ENCODE peak calls at places on chromosomes 13 and 19, in five cellular contexts. Z, C, I, F and J are unnamed samples.

GRCh38 chr13:74203576-74203975 is 69.4 kb upstream of the KLF12 start:
- DNase-seq in I (no peak), F (no peak), C (no peak), Z (no peak), J (no peak)

GRCh38 chr19:33684550-33685303 is 63.0 kb downstream of the CHST8 start:
- DNase-seq in Z (peak), F (no peak), C (no peak), I (no peak), J (no peak)

GRCh38 chr19:31058676-31059075 is 290.6 kb downstream of the TSHZ3 start:
- DNase-seq in Z (no peak), F (no peak), I (no peak), C (no peak), J (no peak)

GRCh38 chr19:50897612-50898011 is 13.6 kb downstream of the KLK4 start:
- DNase-seq in Z (no peak), F (no peak), I (no peak), C (no peak), J (no peak)

GRCh38 chr13:40385858-40386180 is 280.6 kb downstream of the FOXO1 start:
- DNase-seq in C (no peak), F (no peak), I (no peak), Z (no peak), J (no peak)

GRCh38 chr19:49896863-49897621 is at the start of gene IL4I1:
- DNase-seq in F (no peak), I (no peak), C (no peak), Z (peak), J (no peak)

GRCh38 chr19:10508707-10509106 is 5.6 kb upstream of the KEAP1 start:
- DNase-seq in C (no peak), Z (no peak), I (no peak), F (no peak), J (no peak)

GRCh38 chr19:1250374-1251232 is 2.2 kb downstream of the MIDN start:
- DNase-seq in Z (peak), I (no peak), C (peak), F (peak), J (no peak)

GRCh38 chr19:44303976-44304568 is 753 bp downstream of the ZNF235 start:
- DNase-seq in Z (no peak), C (peak), F (no peak), I (peak), J (no peak)

GRCh38 chr19:42074513-42075363 is 1.2 kb upstream of the ZNF574 start:
- DNase-seq in Z (peak), C (peak), I (peak), F (no peak), J (peak)

DNA sequence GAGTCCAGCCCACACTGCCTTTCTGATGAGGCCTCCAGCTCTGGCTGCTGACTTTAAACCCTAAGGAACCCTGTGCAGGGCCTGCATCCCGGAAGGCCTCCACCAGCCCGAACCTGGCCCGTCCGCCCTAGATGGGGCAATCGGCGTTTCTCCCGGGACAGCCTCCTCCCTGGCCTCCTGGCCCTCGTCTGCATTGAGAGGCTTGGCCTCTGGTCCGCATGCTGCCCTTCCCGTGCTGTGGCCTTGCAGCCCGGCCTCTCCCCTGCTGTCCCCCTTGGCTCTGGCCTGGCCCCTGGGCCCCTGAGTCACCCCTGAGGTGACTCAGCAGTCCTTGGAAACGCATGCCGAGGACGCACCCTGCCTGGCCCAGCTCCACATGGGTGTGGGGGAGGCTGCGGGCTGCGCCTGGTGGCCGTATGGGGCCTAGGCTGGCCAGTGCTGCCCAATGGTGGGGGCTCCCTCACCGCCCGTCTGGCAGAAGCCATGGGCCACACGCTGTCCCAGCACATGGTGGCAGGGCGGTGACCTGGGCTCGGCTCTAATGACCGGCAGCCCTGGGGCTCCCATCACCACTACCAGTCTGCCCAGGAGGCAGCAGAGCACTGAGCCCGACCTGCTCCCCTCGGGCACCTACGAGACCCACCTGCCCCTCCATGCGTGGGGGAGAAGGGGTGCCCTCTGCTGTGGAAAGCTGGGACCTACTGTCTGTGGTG is 25.7 kb downstream of the SH3GL1 start:
- DNase-seq in Z (peak), C (peak), I (peak), F (peak), J (peak)
- TF ChIP-seq CTCF in Z (peak), C (peak), I (peak), F (no peak), J (no peak)

GRCh38 chr19:35041548-35042055 is at the start of gene HPN:
- DNase-seq in Z (no peak), C (no peak), I (no peak), F (no peak), J (no peak)
- H3K4me3 ChIP-seq in Z (peak), C (no peak), I (no peak), F (no peak), J (no peak)

GRCh38 chr19:29941828-29942403 is at the start of gene URI1:
- DNase-seq in F (peak), Z (peak), C (peak), I (peak), J (peak)
- TF ChIP-seq POLR2A in F (no peak), Z (peak), C (peak), I (peak), J (no peak)

GRCh38 chr13:109271555-109271954 is 514.8 kb downstream of the IRS2 start:
- DNase-seq in F (no peak), C (no peak), Z (no peak), I (no peak), J (no peak)
- TF ChIP-seq CTCF in F (no peak), C (no peak), Z (no peak), I (no peak), J (no peak)

GRCh38 chr13:99087130-99087953 is 109.5 kb upstream of the DOCK9 start:
- DNase-seq in Z (peak), I (peak), C (peak), F (peak), J (peak)
- H3K4me3 ChIP-seq in Z (peak), I (peak), C (peak), F (peak), J (peak)

DNA sequence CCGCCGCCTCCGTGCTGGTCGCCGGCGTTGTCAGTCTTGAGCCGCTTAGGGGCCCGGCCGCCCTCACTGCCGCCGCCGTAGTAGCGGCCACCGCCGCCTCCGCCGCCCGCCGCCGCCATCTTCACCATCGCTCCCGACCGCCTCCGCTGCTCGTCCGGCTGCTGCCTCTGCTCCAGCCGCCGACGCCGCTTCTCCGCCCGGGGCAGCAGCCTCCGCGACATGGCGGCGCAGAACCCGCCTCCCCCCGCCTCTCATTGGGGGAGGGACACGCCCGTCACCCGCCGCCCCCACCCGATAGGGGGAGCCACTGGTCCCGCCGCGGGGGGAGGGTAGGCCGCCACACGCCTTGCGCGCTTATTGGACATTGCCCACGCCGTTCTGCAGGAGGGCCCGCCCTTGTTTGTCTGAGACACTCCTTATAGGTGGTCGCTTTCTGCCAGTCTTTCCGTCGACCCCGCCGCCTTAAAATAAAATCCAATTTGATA is at the start of gene HNRNPL:
- DNase-seq in I (no peak), Z (peak), C (no peak), F (peak), J (no peak)
- TF ChIP-seq POLR2A in I (peak), Z (peak), C (peak), F (peak), J (no peak)

GRCh38 chr19:35790981-35791813 is 15.8 kb downstream of the ARHGAP33 start:
- DNase-seq in Z (no peak), F (no peak), I (no peak), C (no peak), J (no peak)
- TF ChIP-seq CTCF in Z (no peak), F (no peak), I (peak), C (no peak), J (no peak)

GRCh38 chr19:53192771-53193533 is at the start of gene ZNF665:
- DNase-seq in I (no peak), C (peak), F (peak), Z (peak), J (peak)
- H3K4me3 ChIP-seq in I (no peak), C (peak), F (peak), Z (peak), J (peak)

GRCh38 chr13:27270594-27271520 is at the start of gene RASL11A:
- DNase-seq in F (peak), C (peak), I (peak), Z (peak), J (peak)
- TF ChIP-seq POLR2A in F (peak), C (peak), I (peak), Z (peak), J (no peak)

GRCh38 chr13:48078251-48078656 is 16.6 kb downstream of the MED4 start:
- DNase-seq in F (no peak), C (no peak), I (peak), Z (no peak), J (no peak)
- TF ChIP-seq CTCF in F (no peak), C (no peak), I (no peak), Z (no peak), J (no peak)